ENCODE peak calls at places on chromosomes 16 and 17, in eight cellular contexts. One of them, this sample, is unnamed.

GRCh38 chr17:71765437-71765836 is 355.4 kb upstream of the SOX9 start:
- DNase-seq in AG04450: no peak
- DNase-seq in effector CD4-positive, alpha-beta T cell: no peak
- DNase-seq in M059J: peak; percentile 57
- DNase-seq in left ventricle myocardium inferior: no peak
- DNase-seq in progenitor cell of endocrine pancreas: no peak
- DNase-seq in AG04449: no peak
- DNase-seq in GM18507: no peak
- DNase-seq in this sample: no peak

GRCh38 chr17:1683489-1683888 is 1.2 kb downstream of the PRPF8 start:
- DNase-seq in effector CD4-positive, alpha-beta T cell: no peak
- DNase-seq in M059J: no peak
- DNase-seq in progenitor cell of endocrine pancreas: no peak
- DNase-seq in AG04450: no peak
- DNase-seq in AG04449: no peak
- DNase-seq in left ventricle myocardium inferior: no peak
- DNase-seq in GM18507: no peak
- DNase-seq in this sample: no peak

GRCh38 chr17:2466936-2467335 is 44.8 kb downstream of the METTL16 start:
- DNase-seq in left ventricle myocardium inferior: no peak
- DNase-seq in progenitor cell of endocrine pancreas: no peak
- DNase-seq in M059J: no peak
- DNase-seq in GM18507: no peak
- DNase-seq in AG04450: no peak
- DNase-seq in effector CD4-positive, alpha-beta T cell: no peak
- DNase-seq in AG04449: no peak
- DNase-seq in this sample: no peak

GRCh38 chr17:43845772-43846171 is 1.2 kb upstream of the CD300LG start:
- DNase-seq in M059J: no peak
- DNase-seq in effector CD4-positive, alpha-beta T cell: no peak
- DNase-seq in left ventricle myocardium inferior: no peak
- DNase-seq in AG04449: no peak
- DNase-seq in AG04450: no peak
- DNase-seq in GM18507: no peak
- DNase-seq in progenitor cell of endocrine pancreas: no peak
- DNase-seq in this sample: no peak

GRCh38 chr17:27559506-27559931 is 71.5 kb upstream of the LGALS9 start:
- DNase-seq in effector CD4-positive, alpha-beta T cell: no peak
- DNase-seq in GM18507: no peak
- DNase-seq in AG04449: no peak
- DNase-seq in left ventricle myocardium inferior: no peak
- DNase-seq in progenitor cell of endocrine pancreas: no peak
- DNase-seq in AG04450: peak; percentile 57
- DNase-seq in M059J: no peak
- DNase-seq in this sample: no peak

GRCh38 chr16:11249233-11250061 is 6.6 kb downstream of the SOCS1 start:
- DNase-seq in GM18507: no peak
- DNase-seq in AG04450: no peak
- DNase-seq in M059J: no peak
- DNase-seq in AG04449: no peak
- DNase-seq in progenitor cell of endocrine pancreas: no peak
- DNase-seq in left ventricle myocardium inferior: no peak
- DNase-seq in effector CD4-positive, alpha-beta T cell: no peak
- DNase-seq in this sample: no peak

GRCh38 chr17:75888484-75888883 is 8.3 kb downstream of the TRIM65 start:
- DNase-seq in AG04449: no peak
- DNase-seq in GM18507: no peak
- DNase-seq in left ventricle myocardium inferior: no peak
- DNase-seq in progenitor cell of endocrine pancreas: no peak
- DNase-seq in effector CD4-positive, alpha-beta T cell: no peak
- DNase-seq in M059J: no peak
- DNase-seq in AG04450: no peak
- DNase-seq in this sample: no peak

GRCh38 chr16:11403534-11403795 is 58.2 kb downstream of the RMI2 start:
- DNase-seq in progenitor cell of endocrine pancreas: no peak
- DNase-seq in left ventricle myocardium inferior: no peak
- DNase-seq in AG04450: no peak
- DNase-seq in AG04449: no peak
- DNase-seq in M059J: no peak
- DNase-seq in GM18507: no peak
- DNase-seq in effector CD4-positive, alpha-beta T cell: no peak
- DNase-seq in this sample: no peak

GRCh38 chr16:495127-495748 is 32.3 kb upstream of the CAPN15 start:
- DNase-seq in effector CD4-positive, alpha-beta T cell: no peak
- DNase-seq in AG04449: no peak
- DNase-seq in GM18507: peak; percentile 33
- DNase-seq in left ventricle myocardium inferior: no peak
- DNase-seq in AG04450: peak; percentile 2
- DNase-seq in progenitor cell of endocrine pancreas: no peak
- DNase-seq in M059J: peak; percentile 48
- DNase-seq in this sample: no peak

GRCh38 chr16:8868272-8869211 is at the start of gene CARHSP1:
- DNase-seq in effector CD4-positive, alpha-beta T cell: peak; percentile 72
- DNase-seq in left ventricle myocardium inferior: peak; percentile 88
- DNase-seq in GM18507: peak; percentile 92
- DNase-seq in M059J: peak; percentile 90
- DNase-seq in AG04449: no peak
- DNase-seq in AG04450: no peak
- DNase-seq in progenitor cell of endocrine pancreas: peak; percentile 80
- DNase-seq in this sample: peak; percentile 80